ENCODE peak calls at places on chromosome 10, in four cellular contexts. M, O, S and R are unnamed samples.

GRCh38 chr10:79313911-79314439 is 33.3 kb upstream of the PPIF start:
- DNase-seq in M (peak), O (no peak), S (no peak), R (no peak)

GRCh38 chr10:69241575-69241974 is 21.4 kb downstream of the HKDC1 start:
- DNase-seq in M (no peak), O (no peak), S (no peak), R (no peak)

GRCh38 chr10:30027057-30028005 is 32.1 kb downstream of the JCAD start:
- DNase-seq in M (peak), O (peak), S (peak), R (peak)

GRCh38 chr10:88994034-88994433 is 3.4 kb downstream of the FAS start:
- DNase-seq in M (no peak), O (no peak), S (no peak), R (no peak)

GRCh38 chr10:6647811-6648526 is 67.9 kb upstream of the PRKCQ start:
- DNase-seq in M (peak), O (peak), S (peak), R (peak)

GRCh38 chr10:123669901-123670300 is 3.7 kb downstream of the GPR26 start:
- DNase-seq in M (no peak), O (no peak), S (no peak), R (no peak)

GRCh38 chr10:114370993-114371392 is 33.3 kb downstream of the AFAP1L2 start:
- DNase-seq in M (no peak), O (no peak), S (no peak), R (no peak)

GRCh38 chr10:58266826-58267712 is 625 bp downstream of the IPMK start:
- DNase-seq in M (peak), O (peak), S (peak), R (peak)

GRCh38 chr10:52961298-52961697 is 188.7 kb upstream of the MBL2 start:
- DNase-seq in M (no peak), O (no peak), S (no peak), R (no peak)